ENCODE peak calls at places on chromosomes 3 and 15, in eight cellular contexts. P is nephron progenitor cell; Z is caudate nucleus; S is gastrocnemius medialis; R is stimulated activated CD8-positive, alpha-beta memory T cell treated with anti-CD3 and anti-CD28 coated beads, Interleukin-12 subunit alpha, Interleukin-12 subunit beta, amount 100 ng/mL, for 1 hour; M is AG04449; W is NCI-H1105; E is NCI-H345. H is an unnamed sample.

GRCh38 chr3:121295966-121296365 is 249.8 kb downstream of the POLQ start:
- DNase-seq in P (no peak), Z (no peak), S (no peak), R (no peak), M (no peak), W (no peak), E (no peak), H (no peak)

GRCh38 chr15:69400850-69401249 is 13.3 kb upstream of the KIF23 start:
- DNase-seq in P (no peak), Z (no peak), S (no peak), R (no peak), M (no peak), W (no peak), E (no peak), H (peak; percentile 56)

GRCh38 chr3:168539909-168540308 is 444.2 kb upstream of the GOLIM4 start:
- DNase-seq in P (no peak), Z (no peak), S (no peak), R (no peak), M (no peak), W (no peak), E (no peak), H (no peak)

GRCh38 chr15:55775316-55775715 is 32.4 kb upstream of the PRTG start:
- DNase-seq in P (peak; percentile 42), Z (no peak), S (no peak), R (no peak), M (no peak), W (no peak), E (no peak), H (no peak)

GRCh38 chr3:127141921-127142730 is 50.8 kb upstream of the PRR23E start:
- DNase-seq in P (no peak), Z (no peak), S (no peak), R (no peak), M (no peak), W (peak; percentile 98), E (peak; percentile 90), H (no peak)

GRCh38 chr3:43155464-43156121 is 49.7 kb upstream of the POMGNT2 start:
- DNase-seq in P (peak; percentile 52), Z (no peak), S (peak; percentile 34), R (no peak), M (peak; percentile 41), W (no peak), E (no peak), H (peak; percentile 65)

GRCh38 chr3:178117641-178118040 is 418.6 kb upstream of the KCNMB2 start:
- DNase-seq in P (no peak), Z (no peak), S (no peak), R (no peak), M (no peak), W (no peak), E (no peak), H (no peak)

GRCh38 chr3:143465638-143466037 is 346.1 kb downstream of the CHST2 start:
- DNase-seq in P (no peak), Z (no peak), S (no peak), R (no peak), M (no peak), W (no peak), E (no peak), H (no peak)

GRCh38 chr3:153158961-153159735 is 2.9 kb upstream of the RAP2B start:
- DNase-seq in P (no peak), Z (no peak), S (no peak), R (no peak), M (no peak), W (no peak), E (no peak), H (no peak)

GRCh38 chr3:12705374-12705926 is 41.5 kb upstream of the RAF1 start:
- DNase-seq in P (no peak), Z (no peak), S (no peak), R (no peak), M (no peak), W (no peak), E (no peak), H (no peak)

GRCh38 chr15:50028323-50028722 is 90.7 kb downstream of the ATP8B4 start:
- DNase-seq in P (no peak), Z (no peak), S (no peak), R (no peak), M (no peak), W (no peak), E (no peak), H (no peak)

GRCh38 chr3:107271787-107272387 is 105.4 kb upstream of the CCDC54 start:
- DNase-seq in P (no peak), Z (no peak), S (no peak), R (no peak), M (peak; percentile 10), W (peak; percentile 32), E (peak; percentile 16), H (peak; percentile 13)

GRCh38 chr3:110754207-110754916 is 317.3 kb upstream of the NECTIN3 start:
- DNase-seq in P (no peak), Z (no peak), S (no peak), R (no peak), M (no peak), W (no peak), E (no peak), H (no peak)

GRCh38 chr15:57859130-57859685 is 152.7 kb downstream of the POLR2M start:
- DNase-seq in P (no peak), Z (no peak), S (no peak), R (no peak), M (no peak), W (no peak), E (no peak), H (no peak)

GRCh38 chr15:89647191-89647851 is 7.9 kb downstream of the KIF7 start:
- DNase-seq in P (peak; percentile 95), Z (peak; percentile 7), S (no peak), R (peak; percentile 31), M (no peak), W (no peak), E (peak; percentile 48), H (peak; percentile 97)

GRCh38 chr3:105700575-105700974 is 168.2 kb downstream of the CBLB start:
- DNase-seq in P (no peak), Z (no peak), S (no peak), R (no peak), M (no peak), W (no peak), E (no peak), H (no peak)

H was measured in H7.